ENCODE peak calls at places on chromosomes 2 and 18, in seven cellular contexts. One of them, this sample, is unnamed.

GRCh38 chr18:35770360-35770759 is 188.8 kb downstream of the GALNT1 start:
- DNase-seq in H9: no peak
- DNase-seq in body of pancreas: no peak
- DNase-seq in sigmoid colon: no peak
- DNase-seq in H1: no peak
- DNase-seq in cardiac muscle cell: no peak
- DNase-seq in AG04450: no peak
- DNase-seq in this sample: no peak

GRCh38 chr2:66576381-66577330 is 141.7 kb downstream of the MEIS1 start:
- DNase-seq in H9: peak; percentile 54
- DNase-seq in H1: no peak
- DNase-seq in cardiac muscle cell: peak; percentile 59
- DNase-seq in body of pancreas: peak; percentile 74
- DNase-seq in AG04450: no peak
- DNase-seq in sigmoid colon: peak; percentile 86
- DNase-seq in this sample: no peak

GRCh38 chr2:98912957-98913915 is 22.8 kb downstream of the CRACDL start:
- DNase-seq in H1: no peak
- DNase-seq in H9: no peak
- DNase-seq in AG04450: no peak
- DNase-seq in cardiac muscle cell: peak; percentile 18
- DNase-seq in body of pancreas: no peak
- DNase-seq in sigmoid colon: peak; percentile 48
- DNase-seq in this sample: no peak

GRCh38 chr18:46319793-46320192 is 215.6 kb downstream of the HAUS1 start:
- DNase-seq in H9: no peak
- DNase-seq in cardiac muscle cell: peak; percentile 30
- DNase-seq in H1: no peak
- DNase-seq in sigmoid colon: no peak
- DNase-seq in body of pancreas: no peak
- DNase-seq in AG04450: no peak
- DNase-seq in this sample: no peak

GRCh38 chr2:205660521-205661124 is 21.7 kb upstream of the NRP2 start:
- DNase-seq in sigmoid colon: peak; percentile 82
- DNase-seq in H1: no peak
- DNase-seq in H9: no peak
- DNase-seq in cardiac muscle cell: peak; percentile 83
- DNase-seq in AG04450: peak; percentile 91
- DNase-seq in body of pancreas: no peak
- DNase-seq in this sample: no peak

GRCh38 chr18:59300676-59301285 is 17.7 kb downstream of the CPLX4 start:
- DNase-seq in sigmoid colon: no peak
- DNase-seq in cardiac muscle cell: no peak
- DNase-seq in AG04450: no peak
- DNase-seq in H9: no peak
- DNase-seq in body of pancreas: no peak
- DNase-seq in H1: no peak
- DNase-seq in this sample: no peak

GRCh38 chr2:225841314-225841713 is 441.8 kb downstream of the NYAP2 start:
- DNase-seq in body of pancreas: no peak
- DNase-seq in H9: no peak
- DNase-seq in cardiac muscle cell: peak; percentile 1
- DNase-seq in AG04450: no peak
- DNase-seq in H1: no peak
- DNase-seq in sigmoid colon: no peak
- DNase-seq in this sample: no peak

GRCh38 chr2:241868661-241869081 is 858 bp upstream of the RTP5 start:
- DNase-seq in H1: no peak
- DNase-seq in H9: no peak
- DNase-seq in body of pancreas: peak; percentile 34
- DNase-seq in cardiac muscle cell: no peak
- DNase-seq in AG04450: no peak
- DNase-seq in sigmoid colon: no peak
- DNase-seq in this sample: no peak

GRCh38 chr2:212392048-212392447 is 146.6 kb downstream of the ERBB4 start:
- DNase-seq in H1: no peak
- DNase-seq in body of pancreas: no peak
- DNase-seq in cardiac muscle cell: no peak
- DNase-seq in AG04450: no peak
- DNase-seq in sigmoid colon: no peak
- DNase-seq in H9: no peak
- DNase-seq in this sample: no peak

GRCh38 chr2:175807031-175807873 is 194.8 kb downstream of the LNPK start:
- DNase-seq in H1: no peak
- DNase-seq in H9: no peak
- DNase-seq in cardiac muscle cell: no peak
- DNase-seq in AG04450: no peak
- DNase-seq in sigmoid colon: no peak
- DNase-seq in body of pancreas: no peak
- DNase-seq in this sample: no peak

GRCh38 chr2:96413067-96413722 is 77.6 kb downstream of the NCAPH start:
- DNase-seq in H9: no peak
- DNase-seq in body of pancreas: peak; percentile 16
- DNase-seq in AG04450: no peak
- DNase-seq in H1: no peak
- DNase-seq in cardiac muscle cell: peak; percentile 6
- DNase-seq in sigmoid colon: no peak
- DNase-seq in this sample: no peak

GRCh38 chr2:209834767-209835166 is 63.1 kb downstream of the UNC80 start:
- DNase-seq in AG04450: no peak
- DNase-seq in body of pancreas: no peak
- DNase-seq in H9: no peak
- DNase-seq in H1: no peak
- DNase-seq in cardiac muscle cell: no peak
- DNase-seq in sigmoid colon: no peak
- DNase-seq in this sample: no peak

GRCh38 chr2:215680605-215681598 is 245.0 kb upstream of the FN1 start:
- DNase-seq in H9: no peak
- DNase-seq in cardiac muscle cell: peak; percentile 91
- DNase-seq in H1: no peak
- DNase-seq in body of pancreas: no peak
- DNase-seq in sigmoid colon: no peak
- DNase-seq in AG04450: no peak
- DNase-seq in this sample: no peak

GRCh38 chr2:44314354-44314753 is 39.1 kb downstream of the SLC3A1 start:
- DNase-seq in H9: no peak
- DNase-seq in AG04450: no peak
- DNase-seq in cardiac muscle cell: no peak
- DNase-seq in body of pancreas: no peak
- DNase-seq in H1: no peak
- DNase-seq in sigmoid colon: no peak
- DNase-seq in this sample: no peak

GRCh38 chr2:138415891-138416494 is 85.6 kb upstream of the SPOPL start:
- DNase-seq in cardiac muscle cell: peak; percentile 31
- DNase-seq in AG04450: no peak
- DNase-seq in H1: no peak
- DNase-seq in sigmoid colon: no peak
- DNase-seq in H9: no peak
- DNase-seq in body of pancreas: no peak
- DNase-seq in this sample: no peak

GRCh38 chr18:24271381-24272331 is 126.0 kb downstream of the OSBPL1A start:
- DNase-seq in sigmoid colon: peak; percentile 87
- DNase-seq in cardiac muscle cell: peak; percentile 85
- DNase-seq in body of pancreas: peak; percentile 85
- DNase-seq in H9: peak; percentile 85
- DNase-seq in H1: peak; percentile 66
- DNase-seq in AG04450: no peak
- DNase-seq in this sample: no peak
- TF ChIP-seq CTCF in sigmoid colon: no peak
- TF ChIP-seq CTCF in cardiac muscle cell: peak; percentile 23
- TF ChIP-seq CTCF in body of pancreas: peak; percentile 37
- TF ChIP-seq CTCF in H9: peak; percentile 44
- TF ChIP-seq CTCF in H1: peak; percentile 20
- TF ChIP-seq CTCF in AG04450: peak; percentile 28
- TF ChIP-seq CTCF in this sample: no peak

DNA sequence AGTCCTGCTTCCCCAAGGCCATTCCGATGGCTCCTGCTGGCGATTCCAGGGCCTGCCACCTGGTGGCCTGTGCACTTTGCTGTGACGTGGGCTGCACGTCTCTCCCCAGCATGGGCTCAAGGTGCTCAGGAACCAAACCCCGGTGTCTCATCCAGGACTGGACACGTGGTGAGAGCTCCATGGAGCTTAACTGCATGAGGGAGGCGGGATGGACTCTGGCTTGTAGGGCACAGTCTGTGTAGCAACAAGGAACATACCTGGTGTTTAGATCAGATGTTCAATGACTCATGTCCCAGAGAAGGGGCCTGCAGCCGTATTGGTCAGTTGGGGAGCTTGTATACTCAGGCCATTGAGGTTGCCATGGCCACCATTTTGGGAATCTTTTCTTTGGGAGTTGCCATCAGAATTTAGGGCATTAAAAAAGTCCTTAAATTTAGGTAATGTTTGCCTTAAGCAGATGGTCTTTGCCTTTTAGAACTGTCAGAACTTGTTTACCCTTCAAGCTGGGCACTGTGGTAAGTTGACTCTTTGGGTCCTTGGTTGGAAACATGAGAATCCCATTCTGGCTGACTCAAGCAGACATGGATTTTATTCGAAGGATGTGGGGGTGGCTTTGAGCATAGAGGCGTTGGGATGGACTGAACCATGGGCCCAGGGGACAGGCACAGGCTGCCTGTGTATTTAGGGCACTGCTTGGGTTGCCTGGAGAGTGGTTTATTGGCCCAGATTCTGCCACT is 21.0 kb downstream of the AGAP1 start:
- DNase-seq in H1: no peak
- DNase-seq in body of pancreas: no peak
- DNase-seq in AG04450: no peak
- DNase-seq in H9: peak; percentile 62
- DNase-seq in cardiac muscle cell: no peak
- DNase-seq in sigmoid colon: no peak
- DNase-seq in this sample: no peak
- TF ChIP-seq CTCF in H1: peak; percentile 59
- TF ChIP-seq CTCF in body of pancreas: no peak
- TF ChIP-seq CTCF in AG04450: no peak
- TF ChIP-seq CTCF in H9: peak; percentile 60
- TF ChIP-seq CTCF in cardiac muscle cell: no peak
- TF ChIP-seq CTCF in sigmoid colon: no peak
- TF ChIP-seq CTCF in this sample: no peak

GRCh38 chr2:176934131-176934530 is 278.5 kb upstream of the HNRNPA3 start:
- DNase-seq in AG04450: no peak
- DNase-seq in cardiac muscle cell: no peak
- DNase-seq in body of pancreas: no peak
- DNase-seq in H9: no peak
- DNase-seq in H1: no peak
- DNase-seq in sigmoid colon: no peak
- DNase-seq in this sample: no peak
- TF ChIP-seq CTCF in AG04450: no peak
- TF ChIP-seq CTCF in cardiac muscle cell: no peak
- TF ChIP-seq CTCF in body of pancreas: no peak
- TF ChIP-seq CTCF in H9: no peak
- TF ChIP-seq CTCF in H1: no peak
- TF ChIP-seq CTCF in sigmoid colon: no peak
- TF ChIP-seq CTCF in this sample: no peak

GRCh38 chr2:231781798-231782726 is 980 bp upstream of the PDE6D start:
- DNase-seq in body of pancreas: peak; percentile 18
- DNase-seq in AG04450: no peak
- DNase-seq in H9: no peak
- DNase-seq in sigmoid colon: no peak
- DNase-seq in H1: no peak
- DNase-seq in cardiac muscle cell: peak; percentile 75
- DNase-seq in this sample: no peak

GRCh38 chr2:231785413-231785812 is 832 bp upstream of the COPS7B start:
- DNase-seq in H1: no peak
- DNase-seq in AG04450: no peak
- DNase-seq in sigmoid colon: no peak
- DNase-seq in body of pancreas: no peak
- DNase-seq in H9: no peak
- DNase-seq in cardiac muscle cell: no peak
- DNase-seq in this sample: no peak

GRCh38 chr2:231786917-231787292 is 660 bp downstream of the COPS7B start:
- DNase-seq in AG04450: no peak
- DNase-seq in H1: no peak
- DNase-seq in sigmoid colon: no peak
- DNase-seq in H9: no peak
- DNase-seq in body of pancreas: no peak
- DNase-seq in cardiac muscle cell: no peak
- DNase-seq in this sample: no peak

GRCh38 chr2:231785822-231786176 is 446 bp upstream of the COPS7B start:
- DNase-seq in sigmoid colon: no peak
- DNase-seq in body of pancreas: no peak
- DNase-seq in H9: no peak
- DNase-seq in AG04450: no peak
- DNase-seq in cardiac muscle cell: no peak
- DNase-seq in H1: no peak
- DNase-seq in this sample: no peak

DNA sequence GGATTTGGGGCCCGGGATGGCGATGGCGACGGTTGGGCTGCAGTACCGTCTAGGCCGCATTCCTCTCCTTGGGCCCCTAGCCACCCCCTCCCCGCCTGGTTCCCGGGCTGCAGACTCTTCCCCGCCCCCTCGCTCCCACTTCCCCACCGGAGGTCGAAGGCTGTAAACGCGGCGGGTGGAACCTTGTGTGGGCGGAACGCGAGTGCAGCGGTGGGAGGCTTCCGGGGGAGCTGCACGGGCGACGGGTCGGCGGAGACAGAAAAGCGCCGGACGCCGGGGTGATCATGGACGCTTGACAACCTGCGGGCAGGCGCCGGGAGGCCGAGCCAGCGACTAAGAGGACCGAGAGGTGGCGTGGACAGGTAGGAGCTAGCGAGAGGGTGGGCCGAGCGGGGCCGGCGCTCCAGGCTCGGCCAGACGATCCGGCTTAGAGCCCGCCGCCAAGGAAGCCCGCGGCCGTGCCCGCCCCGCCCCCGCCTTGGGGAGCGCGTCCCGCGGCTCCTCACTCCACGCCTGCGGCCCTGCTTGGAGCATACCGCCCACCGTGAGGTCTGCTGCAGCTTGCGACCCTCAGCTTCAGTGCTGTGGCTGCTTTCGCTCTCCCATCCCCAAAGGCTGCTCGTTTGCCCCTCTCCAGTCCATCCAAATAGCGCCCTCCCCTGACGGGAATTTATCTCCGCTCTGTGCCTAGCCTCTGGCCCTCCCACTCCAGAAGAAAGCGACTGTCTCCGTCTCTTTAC is at the start of gene COPS7B:
- DNase-seq in H9: peak; percentile 90
- DNase-seq in AG04450: peak; percentile 61
- DNase-seq in H1: peak; percentile 77
- DNase-seq in body of pancreas: peak; percentile 87
- DNase-seq in sigmoid colon: peak; percentile 86
- DNase-seq in cardiac muscle cell: peak; percentile 89
- DNase-seq in this sample: peak; percentile 33
- TF ChIP-seq CTCF in H9: peak; percentile 75
- TF ChIP-seq CTCF in AG04450: peak; percentile 47
- TF ChIP-seq CTCF in H1: peak; percentile 88
- TF ChIP-seq CTCF in body of pancreas: peak; percentile 17
- TF ChIP-seq CTCF in sigmoid colon: no peak
- TF ChIP-seq CTCF in cardiac muscle cell: peak; percentile 52
- TF ChIP-seq CTCF in this sample: no peak